ENCODE peak calls at places on chromosome 7, in six cellular contexts. U is GM12878, G is right lobe of liver, C is heart left ventricle, V is vagina, N is H1. D is an unnamed sample.

GRCh38 chr7:90816511-90817142 is 220.5 kb downstream of the CDK14 start:
- DNase-seq in G (no peak), N (no peak), U (peak; percentile 85), C (no peak), V (no peak), D (no peak)

GRCh38 chr7:45349102-45349501 is 191.5 kb downstream of the RAMP3 start:
- DNase-seq in U (no peak), V (no peak), C (no peak), G (no peak), N (no peak), D (no peak)

GRCh38 chr7:17681965-17682364 is 258.3 kb downstream of the SNX13 start:
- DNase-seq in V (no peak), C (no peak), U (no peak), N (no peak), G (no peak), D (no peak)

GRCh38 chr7:2819161-2819953 is 24.8 kb downstream of the GNA12 start:
- DNase-seq in N (no peak), G (peak; percentile 70), U (no peak), V (no peak), C (no peak), D (no peak)

GRCh38 chr7:105887569-105888199 is 11.3 kb upstream of the ATXN7L1 start:
- DNase-seq in U (no peak), V (no peak), G (no peak), N (no peak), C (no peak), D (no peak)

GRCh38 chr7:133550145-133550544 is 297.3 kb downstream of the EXOC4 start:
- DNase-seq in V (no peak), G (no peak), C (no peak), N (no peak), U (no peak), D (no peak)

GRCh38 chr7:101862280-101863220 is 45.1 kb downstream of the CUX1 start:
- DNase-seq in U (no peak), N (no peak), V (no peak), G (no peak), C (no peak), D (no peak)

GRCh38 chr7:29424984-29425309 is 138.7 kb upstream of the PRR15 start:
- DNase-seq in V (no peak), N (no peak), U (no peak), C (no peak), G (no peak), D (no peak)

GRCh38 chr7:8724080-8724718 is 290.8 kb downstream of the NXPH1 start:
- DNase-seq in V (no peak), G (peak; percentile 58), U (no peak), C (no peak), N (peak; percentile 21), D (peak; percentile 80)

GRCh38 chr7:6590645-6591110 is 857 bp downstream of the INTS15 start:
- DNase-seq in N (no peak), C (no peak), G (no peak), V (no peak), U (no peak), D (no peak)

GRCh38 chr7:112654322-112655216 is 135.6 kb downstream of the TMEM168 start:
- DNase-seq in V (no peak), N (no peak), G (no peak), U (no peak), C (no peak), D (no peak)

GRCh38 chr7:26858229-26858568 is 6.2 kb downstream of the SKAP2 start:
- DNase-seq in U (no peak), G (no peak), V (no peak), N (no peak), C (no peak), D (no peak)

GRCh38 chr7:47088329-47089067 is 493.4 kb downstream of the TNS3 start:
- DNase-seq in C (peak; percentile 41), G (no peak), N (peak; percentile 15), U (no peak), V (no peak), D (peak; percentile 74)

GRCh38 chr7:145534301-145534700 is 582.3 kb upstream of the CNTNAP2 start:
- DNase-seq in U (no peak), N (no peak), V (no peak), G (no peak), C (no peak), D (no peak)

GRCh38 chr7:107435749-107436148 is 34.1 kb upstream of the GPR22 start:
- DNase-seq in U (no peak), C (no peak), G (no peak), V (no peak), N (no peak), D (no peak)

GRCh38 chr7:37428681-37429434 is 19.8 kb downstream of the ELMO1 start:
- DNase-seq in N (no peak), G (no peak), V (peak; percentile 29), C (no peak), U (no peak), D (no peak)

GRCh38 chr7:33107136-33108066 is 1.8 kb downstream of the RP9 start:
- DNase-seq in C (no peak), U (no peak), G (no peak), N (no peak), V (no peak), D (peak; percentile 54)

GRCh38 chr7:4549681-4550080 is 132.4 kb upstream of the FOXK1 start:
- DNase-seq in U (no peak), N (no peak), V (no peak), G (no peak), C (peak; percentile 44), D (peak; percentile 74)

GRCh38 chr7:142879060-142879459 is 6.5 kb downstream of the TRPV6 start:
- DNase-seq in G (no peak), N (no peak), C (no peak), V (no peak), U (no peak), D (no peak)

GRCh38 chr7:82057476-82057875 is 287.6 kb upstream of the HGF start:
- DNase-seq in N (no peak), G (no peak), U (no peak), V (no peak), C (no peak), D (no peak)

GRCh38 chr7:27283558-27283957 is 41.0 kb downstream of the EVX1 start:
- DNase-seq in N (no peak), V (no peak), G (no peak), C (no peak), U (no peak), D (no peak)

GRCh38 chr7:44287488-44288380 is 37.7 kb downstream of the CAMK2B start:
- DNase-seq in G (peak; percentile 35), V (no peak), U (no peak), C (peak; percentile 9), N (no peak), D (no peak)

GRCh38 chr7:44286618-44287487 is 38.5 kb downstream of the CAMK2B start:
- DNase-seq in G (peak; percentile 43), U (no peak), N (no peak), C (peak; percentile 26), V (no peak), D (no peak)

GRCh38 chr7:44285561-44285960 is 39.8 kb downstream of the CAMK2B start:
- DNase-seq in N (no peak), U (no peak), V (no peak), G (peak; percentile 16), C (no peak), D (no peak)

GRCh38 chr7:44284881-44285541 is 40.4 kb downstream of the CAMK2B start:
- DNase-seq in C (peak; percentile 16), N (no peak), V (no peak), G (peak; percentile 25), U (no peak), D (no peak)

DNA sequence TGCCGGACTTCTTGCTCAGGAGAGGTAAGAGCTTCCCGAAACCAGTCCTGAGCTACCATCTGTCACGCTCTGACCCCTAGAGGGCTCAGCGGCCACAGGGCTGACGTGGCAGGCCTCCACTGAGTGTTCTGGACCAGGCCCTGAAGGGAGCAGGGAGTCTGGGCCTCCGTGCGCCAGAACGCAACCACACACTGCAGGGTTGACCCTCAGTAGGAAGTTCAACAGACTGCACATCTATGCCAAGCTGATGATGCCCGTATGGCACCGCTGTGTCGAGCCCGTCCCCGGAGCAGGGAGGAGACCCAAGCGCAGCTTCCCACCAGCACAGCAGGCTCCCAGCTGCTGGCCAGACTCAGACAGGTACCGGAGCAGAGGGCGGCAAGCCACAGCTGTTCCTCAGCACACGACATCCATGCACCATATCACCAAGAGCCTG is 39.2 kb downstream of the CAMK2B start:
- DNase-seq in G (peak; percentile 39), V (no peak), U (no peak), N (no peak), C (peak; percentile 68), D (no peak)
- TF ChIP-seq CTCF in G (no peak), V (no peak), U (no peak), N (peak; percentile 45), C (peak; percentile 24), D (no peak)

DNA sequence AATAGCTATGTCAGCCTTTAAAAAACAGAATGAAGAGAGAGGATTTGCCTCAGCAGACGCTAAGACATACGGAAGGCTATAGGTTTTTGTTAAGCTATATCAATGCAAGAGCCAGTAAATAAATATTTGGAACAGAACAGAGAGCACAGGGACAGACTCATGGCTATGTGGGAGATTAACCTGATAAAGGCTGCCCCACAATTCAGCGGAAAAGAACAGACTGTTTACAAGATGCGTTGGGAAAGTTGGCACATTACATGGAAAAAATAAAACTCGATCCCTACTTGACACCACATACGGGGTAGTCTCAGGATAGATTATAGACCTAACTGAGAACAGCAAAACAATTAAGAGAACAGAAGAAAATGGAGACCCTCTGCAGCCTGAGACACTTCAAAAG is 10.8 kb downstream of the KCNH2 start:
- DNase-seq in C (no peak), N (no peak), U (no peak), V (no peak), G (no peak), D (no peak)
- H3K27me3 ChIP-seq in C (no peaks in the 10 kb centered on the region), N (no peaks in the 10 kb centered on the region), U (no peaks in the 10 kb centered on the region), V (no peaks in the 10 kb centered on the region), G (no peaks in the 10 kb centered on the region), D (no peaks in the 10 kb centered on the region)

GRCh38 chr7:150473902-150474301 is 23.5 kb downstream of the GIMAP8 start:
- DNase-seq in U (no peak), V (no peak), G (no peak), N (no peak), C (no peak), D (no peak)
- TF ChIP-seq POLR2A in U (no peak), V (no peak), G (no peak), N (no peak), C (no peak), D (no peak)

GRCh38 chr7:117072620-117073118 is 119.4 kb downstream of the ST7 start:
- DNase-seq in V (no peak), C (peak; percentile 89), G (peak; percentile 71), N (no peak), U (no peak), D (peak; percentile 74)

GRCh38 chr7:117071597-117071996 is 118.3 kb downstream of the ST7 start:
- DNase-seq in U (no peak), G (no peak), N (no peak), C (no peak), V (no peak), D (no peak)

GRCh38 chr7:117075934-117076333 is 122.6 kb downstream of the ST7 start:
- DNase-seq in V (no peak), U (no peak), N (no peak), G (no peak), C (no peak), D (no peak)

GRCh38 chr7:117076426-117076943 is 123.2 kb downstream of the ST7 start:
- DNase-seq in U (no peak), V (no peak), N (no peak), G (peak; percentile 81), C (peak; percentile 76), D (no peak)

DNA sequence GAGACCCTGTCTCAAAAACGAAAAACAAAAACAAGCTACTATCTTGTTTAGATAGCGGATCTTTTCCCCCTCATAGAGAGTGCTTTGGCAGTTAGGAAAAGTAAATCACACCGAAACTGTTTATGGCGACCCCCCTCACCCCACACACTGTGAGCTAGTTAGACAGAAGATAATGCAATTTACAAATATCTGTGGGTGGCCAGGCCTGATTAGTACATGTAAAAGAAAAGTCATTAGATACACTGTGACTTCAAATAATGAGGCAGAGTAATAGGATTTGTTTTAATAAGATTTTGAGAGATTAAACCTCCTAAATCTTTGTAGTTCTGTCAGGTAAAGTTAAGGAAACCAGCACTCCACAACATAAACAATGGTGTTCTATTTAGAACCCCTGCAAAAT is 121.1 kb downstream of the ST7 start:
- DNase-seq in G (no peak), U (no peak), C (no peak), N (no peak), V (no peak), D (no peak)
- TF ChIP-seq CTCF in G (no peak), U (no peak), C (no peak), N (no peak), V (no peak), D (no peak)